ENCODE peak calls at places on chromosomes 4 and X, in five cellular contexts. H is lower leg skin, P is astrocyte of the cerebellum, I is upper lobe of left lung, L is HepG2. M is an unnamed sample.

GRCh38 chr4:4937926-4938325 is 78.5 kb downstream of the MSX1 start:
- DNase-seq in L (no peak), H (peak; percentile 36), P (no peak), I (no peak), M (no peak)

GRCh38 chr4:92969650-92970370 is 666.0 kb downstream of the GRID2 start:
- DNase-seq in I (no peak), H (no peak), L (peak; percentile 89), P (peak; percentile 94), M (no peak)

GRCh38 chrX:39822133-39822748 is 275.5 kb downstream of the BCOR start:
- DNase-seq in L (no peak), P (no peak), H (no peak), I (no peak), M (no peak)

GRCh38 chr4:147691820-147692219 is 7.9 kb upstream of the PRMT9 start:
- DNase-seq in L (no peak), I (no peak), P (no peak), H (no peak), M (no peak)

GRCh38 chr4:173752610-173753009 is 222.6 kb upstream of the HAND2 start:
- DNase-seq in H (no peak), I (no peak), L (peak; percentile 18), P (no peak), M (no peak)

GRCh38 chr4:150231108-150231770 is 153.0 kb downstream of the DCLK2 start:
- DNase-seq in P (no peak), H (no peak), I (no peak), L (no peak), M (no peak)

GRCh38 chr4:38924266-38924827 is 56.7 kb downstream of the FAM114A1 start:
- DNase-seq in I (no peak), L (no peak), P (no peak), H (no peak), M (no peak)

GRCh38 chr4:88982757-88983156 is 74.2 kb downstream of the FAM13A start:
- DNase-seq in I (no peak), P (no peak), H (no peak), L (no peak), M (no peak)

GRCh38 chr4:113064244-113064643 is 14.8 kb downstream of the ANK2 start:
- DNase-seq in L (peak; percentile 16), H (no peak), I (no peak), P (no peak), M (no peak)

GRCh38 chr4:102657206-102657605 is 103.6 kb downstream of the MANBA start:
- DNase-seq in P (no peak), H (no peak), I (no peak), L (no peak), M (no peak)

GRCh38 chr4:140903522-140903928 is 147.3 kb upstream of the TBC1D9 start:
- DNase-seq in H (no peak), P (no peak), L (no peak), I (no peak), M (no peak)

GRCh38 chr4:134777626-134778025 is 576.0 kb upstream of the PABPC4L start:
- DNase-seq in I (no peak), H (no peak), L (no peak), P (no peak), M (no peak)

GRCh38 chrX:1295550-1295949 is 26.9 kb downstream of the CSF2RA start:
- DNase-seq in H (no peak), P (no peak), I (no peak), L (no peak), M (no peak)

GRCh38 chr4:183618681-183619080 is 40.3 kb downstream of the RWDD4 start:
- DNase-seq in H (no peak), I (no peak), P (no peak), L (peak; percentile 88), M (no peak)

GRCh38 chr4:153541426-153542096 is 75.4 kb downstream of the TMEM131L start:
- DNase-seq in I (no peak), P (peak; percentile 96), L (no peak), H (no peak), M (no peak)

GRCh38 chr4:12949719-12950118 is 534.4 kb downstream of the RAB28 start:
- DNase-seq in L (peak; percentile 84), P (no peak), I (no peak), H (no peak), M (no peak)

GRCh38 chrX:124035657-124036056 is 74.2 kb downstream of the STAG2 start:
- DNase-seq in I (no peak), P (no peak), L (no peak), H (no peak), M (no peak)

GRCh38 chrX:47278684-47279083 is 45.9 kb downstream of the USP11 start:
- DNase-seq in H (no peak), P (no peak), I (no peak), L (peak; percentile 34), M (no peak)

GRCh38 chr4:1347410-1347864 is 429 bp downstream of the UVSSA start:
- DNase-seq in I (no peak), L (peak; percentile 50), H (peak; percentile 95), P (peak; percentile 74), M (peak; percentile 77)

GRCh38 chr4:181860157-181860556 is 383.0 kb upstream of the TENM3 start:
- DNase-seq in H (no peak), I (no peak), P (peak; percentile 39), L (no peak), M (no peak)

GRCh38 chr4:54152846-54153600 is 53.1 kb downstream of the GSX2 start:
- DNase-seq in L (no peak), H (no peak), I (no peak), P (peak; percentile 39), M (no peak)

GRCh38 chr4:114012749-114013148 is 33.3 kb upstream of the ARSJ start:
- DNase-seq in P (no peak), L (no peak), I (no peak), H (no peak), M (no peak)

GRCh38 chrX:111337067-111337466 is 66.8 kb upstream of the CAPN6 start:
- DNase-seq in I (no peak), L (no peak), P (no peak), H (no peak), M (no peak)

GRCh38 chrX:24982306-24982965 is 33.3 kb downstream of the ARX start:
- DNase-seq in I (no peak), L (no peak), P (no peak), H (no peak), M (no peak)

GRCh38 chr4:163866728-163867313 is 372.3 kb downstream of the TMA16 start:
- DNase-seq in I (no peak), P (peak; percentile 15), H (no peak), L (no peak), M (no peak)

GRCh38 chr4:98617358-98618047 is 40.9 kb downstream of the TSPAN5 start:
- DNase-seq in P (no peak), L (no peak), I (no peak), H (no peak), M (no peak)

GRCh38 chr4:55321707-55322264 is 24.3 kb upstream of the SRD5A3 start:
- DNase-seq in L (peak; percentile 59), H (peak; percentile 88), P (peak; percentile 86), I (no peak), M (peak; percentile 78)

GRCh38 chr4:145340071-145340695 is 141.5 kb upstream of the SMAD1 start:
- DNase-seq in I (no peak), L (no peak), P (no peak), H (no peak), M (no peak)

GRCh38 chrX:69158166-69159040 is 6.8 kb downstream of the PJA1 start:
- DNase-seq in L (peak; percentile 23), H (peak; percentile 83), I (no peak), P (peak; percentile 31), M (peak; percentile 46)

GRCh38 chrX:69069086-69069445 is 96.2 kb downstream of the PJA1 start:
- DNase-seq in P (no peak), H (no peak), I (no peak), L (no peak), M (no peak)

GRCh38 chr4:184688447-184688846 is 38.9 kb downstream of the PRIMPOL start:
- DNase-seq in H (no peak), I (no peak), L (no peak), P (peak; percentile 82), M (no peak)

GRCh38 chrX:120664081-120664480 is 34.2 kb upstream of the C1GALT1C1 start:
- DNase-seq in P (no peak), I (no peak), H (no peak), L (peak; percentile 7), M (no peak)
- TF ChIP-seq CTCF in P (no peak), I (no peak), H (no peak), L (peak; percentile 27), M (peak; percentile 52)

GRCh38 chr4:148854203-148854602 is 412.0 kb upstream of the NR3C2 start:
- DNase-seq in P (no peak), L (no peak), H (no peak), I (no peak), M (no peak)

GRCh38 chr4:148849581-148849980 is 407.4 kb upstream of the NR3C2 start:
- DNase-seq in L (no peak), I (no peak), H (no peak), P (no peak), M (no peak)

GRCh38 chr4:148847544-148847943 is 405.3 kb upstream of the NR3C2 start:
- DNase-seq in H (no peak), L (no peak), I (no peak), P (no peak), M (no peak)

GRCh38 chr4:148850257-148850995 is 408.2 kb upstream of the NR3C2 start:
- DNase-seq in P (no peak), H (no peak), I (no peak), L (peak; percentile 20), M (no peak)

DNA sequence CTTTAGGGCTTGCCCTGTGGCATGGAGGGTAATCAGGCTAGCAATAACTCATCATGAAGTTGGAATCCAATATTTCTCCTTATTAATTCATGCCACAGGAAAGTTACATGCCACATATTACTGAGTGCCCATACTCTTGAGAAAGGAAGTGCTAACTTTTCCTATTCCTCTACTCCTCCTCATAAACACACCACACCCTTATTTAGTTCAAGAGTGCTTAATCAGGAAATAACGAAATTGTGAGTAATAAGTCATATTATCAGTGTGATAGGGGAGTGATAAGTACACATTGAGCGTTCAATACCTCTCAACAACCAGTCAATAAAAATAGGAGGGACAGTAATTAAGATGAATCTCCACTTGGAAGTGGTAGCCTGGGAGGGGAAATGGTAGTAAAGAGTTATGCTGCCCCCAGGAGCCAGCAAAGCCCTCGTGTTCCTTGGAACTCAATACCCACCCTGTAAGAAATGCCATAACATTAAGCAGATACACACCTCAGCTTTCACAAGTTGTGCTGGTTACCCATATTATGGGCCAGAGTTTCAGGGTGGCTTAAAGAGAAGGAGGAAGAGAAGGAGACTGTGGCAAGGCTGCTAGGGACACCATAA is 410.0 kb upstream of the NR3C2 start:
- DNase-seq in H (no peak), L (no peak), I (no peak), P (no peak), M (no peak)
- TF ChIP-seq CTCF in H (no peak), L (no peak), I (no peak), P (no peak), M (no peak)

DNA sequence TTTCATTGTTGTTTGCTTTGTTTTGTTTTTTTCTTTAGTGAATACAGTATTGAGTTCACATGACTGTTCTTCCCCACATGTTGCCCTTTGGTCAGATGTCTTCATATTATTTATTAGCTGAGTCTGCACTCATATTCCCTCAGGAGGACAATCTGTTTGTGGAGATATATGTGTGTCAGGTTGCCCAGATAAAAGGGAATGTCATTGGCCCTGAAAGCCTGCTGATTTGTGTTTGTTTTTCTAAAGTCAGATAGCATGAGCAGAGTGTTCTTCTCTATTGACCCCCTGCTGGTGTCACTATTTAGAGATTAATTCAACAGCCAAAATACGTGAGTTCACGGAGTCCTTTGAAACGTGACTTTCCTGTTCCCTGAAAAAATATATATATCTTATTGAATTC is 1184.5 kb downstream of the RPA4 start:
- DNase-seq in H (no peak), P (no peak), L (no peak), I (no peak), M (no peak)
- TF ChIP-seq CTCF in H (no peak), P (no peak), L (no peak), I (no peak), M (no peak)

GRCh38 chrX:63050225-63050624 is 300.9 kb downstream of the SPIN4 start:
- DNase-seq in I (no peak), P (no peak), H (no peak), L (no peak), M (no peak)
- TF ChIP-seq CTCF in I (peak; percentile 10), P (no peak), H (no peak), L (no peak), M (peak; percentile 14)